ENCODE peak calls at places on chromosomes 2 and 18, in five cellular contexts. One of them, this sample, is unnamed.

GRCh38 chr2:15731889-15732271 is 140.2 kb downstream of the DDX1 start:
- DNase-seq in activated T-helper 2 cell treated with anti-CD3 and anti-CD28 coated beads, Interferon-gamma antibody, Interleukin-2, Interleukin-4, amounts not matched to agents 10 μg/mL and 5 μg/mL and 100 μg/mL, durations not matched to agents 14 hours and 24 hours and 36 hours: no peak
- DNase-seq in HEK293T: no peak
- DNase-seq in amygdala: no peak
- DNase-seq in OCI-LY7: no peak
- DNase-seq in this sample: no peak

GRCh38 chr2:129237966-129238725 is 741.3 kb upstream of the RAB6C start:
- DNase-seq in activated T-helper 2 cell treated with anti-CD3 and anti-CD28 coated beads, Interferon-gamma antibody, Interleukin-2, Interleukin-4, amounts not matched to agents 10 μg/mL and 5 μg/mL and 100 μg/mL, durations not matched to agents 14 hours and 24 hours and 36 hours: no peak
- DNase-seq in HEK293T: no peak
- DNase-seq in amygdala: no peak
- DNase-seq in OCI-LY7: no peak
- DNase-seq in this sample: no peak

GRCh38 chr2:123518387-123518786 is 506.7 kb upstream of the CNTNAP5 start:
- DNase-seq in activated T-helper 2 cell treated with anti-CD3 and anti-CD28 coated beads, Interferon-gamma antibody, Interleukin-2, Interleukin-4, amounts not matched to agents 10 μg/mL and 5 μg/mL and 100 μg/mL, durations not matched to agents 14 hours and 24 hours and 36 hours: no peak
- DNase-seq in HEK293T: no peak
- DNase-seq in amygdala: no peak
- DNase-seq in OCI-LY7: no peak
- DNase-seq in this sample: no peak

GRCh38 chr2:46924608-46925007 is 9.0 kb upstream of the MCFD2 start:
- DNase-seq in activated T-helper 2 cell treated with anti-CD3 and anti-CD28 coated beads, Interferon-gamma antibody, Interleukin-2, Interleukin-4, amounts not matched to agents 10 μg/mL and 5 μg/mL and 100 μg/mL, durations not matched to agents 14 hours and 24 hours and 36 hours: no peak
- DNase-seq in HEK293T: no peak
- DNase-seq in amygdala: no peak
- DNase-seq in OCI-LY7: no peak
- DNase-seq in this sample: no peak

GRCh38 chr2:10332402-10333246 is 29.9 kb downstream of the HPCAL1 start:
- DNase-seq in activated T-helper 2 cell treated with anti-CD3 and anti-CD28 coated beads, Interferon-gamma antibody, Interleukin-2, Interleukin-4, amounts not matched to agents 10 μg/mL and 5 μg/mL and 100 μg/mL, durations not matched to agents 14 hours and 24 hours and 36 hours: no peak
- DNase-seq in HEK293T: peak; percentile 48
- DNase-seq in amygdala: no peak
- DNase-seq in OCI-LY7: no peak
- DNase-seq in this sample: no peak

GRCh38 chr2:201260302-201260800 is at the start of gene CASP8:
- DNase-seq in activated T-helper 2 cell treated with anti-CD3 and anti-CD28 coated beads, Interferon-gamma antibody, Interleukin-2, Interleukin-4, amounts not matched to agents 10 μg/mL and 5 μg/mL and 100 μg/mL, durations not matched to agents 14 hours and 24 hours and 36 hours: peak; percentile 70
- DNase-seq in HEK293T: no peak
- DNase-seq in amygdala: no peak
- DNase-seq in OCI-LY7: peak; percentile 86
- DNase-seq in this sample: no peak

GRCh38 chr18:80034852-80035406 is 695 bp downstream of the RBFA start:
- DNase-seq in activated T-helper 2 cell treated with anti-CD3 and anti-CD28 coated beads, Interferon-gamma antibody, Interleukin-2, Interleukin-4, amounts not matched to agents 10 μg/mL and 5 μg/mL and 100 μg/mL, durations not matched to agents 14 hours and 24 hours and 36 hours: no peak
- DNase-seq in HEK293T: no peak
- DNase-seq in amygdala: no peak
- DNase-seq in OCI-LY7: no peak
- DNase-seq in this sample: no peak

GRCh38 chr2:231336700-231337099 is 58.8 kb upstream of the B3GNT7 start:
- DNase-seq in activated T-helper 2 cell treated with anti-CD3 and anti-CD28 coated beads, Interferon-gamma antibody, Interleukin-2, Interleukin-4, amounts not matched to agents 10 μg/mL and 5 μg/mL and 100 μg/mL, durations not matched to agents 14 hours and 24 hours and 36 hours: no peak
- DNase-seq in HEK293T: peak; percentile 5
- DNase-seq in amygdala: no peak
- DNase-seq in OCI-LY7: no peak
- DNase-seq in this sample: no peak

GRCh38 chr2:134306521-134306920 is 52.6 kb downstream of the MGAT5 start:
- DNase-seq in activated T-helper 2 cell treated with anti-CD3 and anti-CD28 coated beads, Interferon-gamma antibody, Interleukin-2, Interleukin-4, amounts not matched to agents 10 μg/mL and 5 μg/mL and 100 μg/mL, durations not matched to agents 14 hours and 24 hours and 36 hours: no peak
- DNase-seq in HEK293T: no peak
- DNase-seq in amygdala: no peak
- DNase-seq in OCI-LY7: no peak
- DNase-seq in this sample: no peak

GRCh38 chr2:240134466-240134865 is 1.6 kb downstream of the COPS9 start:
- DNase-seq in activated T-helper 2 cell treated with anti-CD3 and anti-CD28 coated beads, Interferon-gamma antibody, Interleukin-2, Interleukin-4, amounts not matched to agents 10 μg/mL and 5 μg/mL and 100 μg/mL, durations not matched to agents 14 hours and 24 hours and 36 hours: no peak
- DNase-seq in HEK293T: no peak
- DNase-seq in amygdala: no peak
- DNase-seq in OCI-LY7: no peak
- DNase-seq in this sample: no peak

GRCh38 chr2:169193624-169194023 is 124.3 kb downstream of the DHRS9 start:
- DNase-seq in activated T-helper 2 cell treated with anti-CD3 and anti-CD28 coated beads, Interferon-gamma antibody, Interleukin-2, Interleukin-4, amounts not matched to agents 10 μg/mL and 5 μg/mL and 100 μg/mL, durations not matched to agents 14 hours and 24 hours and 36 hours: no peak
- DNase-seq in HEK293T: no peak
- DNase-seq in amygdala: no peak
- DNase-seq in OCI-LY7: no peak
- DNase-seq in this sample: no peak

GRCh38 chr2:74002515-74003391 is 18.0 kb downstream of the TET3 start:
- DNase-seq in activated T-helper 2 cell treated with anti-CD3 and anti-CD28 coated beads, Interferon-gamma antibody, Interleukin-2, Interleukin-4, amounts not matched to agents 10 μg/mL and 5 μg/mL and 100 μg/mL, durations not matched to agents 14 hours and 24 hours and 36 hours: peak; percentile 76
- DNase-seq in HEK293T: peak; percentile 90
- DNase-seq in amygdala: peak; percentile 79
- DNase-seq in OCI-LY7: peak; percentile 76
- DNase-seq in this sample: peak; percentile 56

GRCh38 chr2:204145197-204146190 is 208.9 kb downstream of the ICOS start:
- DNase-seq in activated T-helper 2 cell treated with anti-CD3 and anti-CD28 coated beads, Interferon-gamma antibody, Interleukin-2, Interleukin-4, amounts not matched to agents 10 μg/mL and 5 μg/mL and 100 μg/mL, durations not matched to agents 14 hours and 24 hours and 36 hours: peak; percentile 69
- DNase-seq in HEK293T: peak; percentile 78
- DNase-seq in amygdala: peak; percentile 42
- DNase-seq in OCI-LY7: peak; percentile 81
- DNase-seq in this sample: peak; percentile 14

GRCh38 chr2:43531251-43531650 is 64.6 kb downstream of the THADA start:
- DNase-seq in activated T-helper 2 cell treated with anti-CD3 and anti-CD28 coated beads, Interferon-gamma antibody, Interleukin-2, Interleukin-4, amounts not matched to agents 10 μg/mL and 5 μg/mL and 100 μg/mL, durations not matched to agents 14 hours and 24 hours and 36 hours: no peak
- DNase-seq in HEK293T: no peak
- DNase-seq in amygdala: no peak
- DNase-seq in OCI-LY7: no peak
- DNase-seq in this sample: no peak

GRCh38 chr2:126700073-126700581 is 44.2 kb downstream of the GYPC start:
- DNase-seq in activated T-helper 2 cell treated with anti-CD3 and anti-CD28 coated beads, Interferon-gamma antibody, Interleukin-2, Interleukin-4, amounts not matched to agents 10 μg/mL and 5 μg/mL and 100 μg/mL, durations not matched to agents 14 hours and 24 hours and 36 hours: no peak
- DNase-seq in HEK293T: no peak
- DNase-seq in amygdala: no peak
- DNase-seq in OCI-LY7: no peak
- DNase-seq in this sample: no peak

GRCh38 chr2:120741514-120742448 is 6.1 kb downstream of the GLI2 start:
- DNase-seq in activated T-helper 2 cell treated with anti-CD3 and anti-CD28 coated beads, Interferon-gamma antibody, Interleukin-2, Interleukin-4, amounts not matched to agents 10 μg/mL and 5 μg/mL and 100 μg/mL, durations not matched to agents 14 hours and 24 hours and 36 hours: peak; percentile 3
- DNase-seq in HEK293T: no peak
- DNase-seq in amygdala: no peak
- DNase-seq in OCI-LY7: no peak
- DNase-seq in this sample: no peak

GRCh38 chr2:159131882-159132281 is 154.6 kb downstream of the WDSUB1 start:
- DNase-seq in activated T-helper 2 cell treated with anti-CD3 and anti-CD28 coated beads, Interferon-gamma antibody, Interleukin-2, Interleukin-4, amounts not matched to agents 10 μg/mL and 5 μg/mL and 100 μg/mL, durations not matched to agents 14 hours and 24 hours and 36 hours: no peak
- DNase-seq in HEK293T: no peak
- DNase-seq in amygdala: no peak
- DNase-seq in OCI-LY7: no peak
- DNase-seq in this sample: no peak

GRCh38 chr18:22471546-22472131 is 53.9 kb upstream of the CTAGE1 start:
- DNase-seq in activated T-helper 2 cell treated with anti-CD3 and anti-CD28 coated beads, Interferon-gamma antibody, Interleukin-2, Interleukin-4, amounts not matched to agents 10 μg/mL and 5 μg/mL and 100 μg/mL, durations not matched to agents 14 hours and 24 hours and 36 hours: no peak
- DNase-seq in HEK293T: no peak
- DNase-seq in amygdala: no peak
- DNase-seq in OCI-LY7: no peak
- DNase-seq in this sample: no peak